ENCODE peak calls at places on chromosomes 3 and 15, in four cellular contexts. D, U, P and E are unnamed samples.

GRCh38 chr3:128438488-128439072 is 28.1 kb downstream of the DNAJB8 start:
- DNase-seq in P (peak), U (peak), D (no peak), E (no peak)

GRCh38 chr3:155805204-155805801 is 775 bp downstream of the C3orf33 start:
- DNase-seq in U (peak), P (no peak), D (no peak), E (peak)

GRCh38 chr3:179015551-179016020 is 56.0 kb downstream of the ZMAT3 start:
- DNase-seq in U (peak), P (peak), D (peak), E (peak)

GRCh38 chr3:183515968-183516851 is 39.3 kb downstream of the KLHL6 start:
- DNase-seq in P (no peak), U (no peak), D (peak), E (no peak)

GRCh38 chr3:9347887-9348286 is 15.0 kb upstream of the THUMPD3 start:
- DNase-seq in D (no peak), P (no peak), U (no peak), E (no peak)

GRCh38 chr3:76912966-76913365 is 126.9 kb upstream of the ROBO2 start:
- DNase-seq in P (no peak), D (no peak), U (no peak), E (no peak)

GRCh38 chr3:156389151-156389760 is 165.7 kb downstream of the SSR3 start:
- DNase-seq in D (no peak), P (no peak), U (no peak), E (no peak)

GRCh38 chr3:30613135-30613825 is 6.9 kb downstream of the TGFBR2 start:
- DNase-seq in U (no peak), P (no peak), D (no peak), E (no peak)

GRCh38 chr3:67739851-67740250 is 85.4 kb upstream of the SUCLG2 start:
- DNase-seq in P (no peak), D (no peak), U (no peak), E (no peak)
- TF ChIP-seq ZBTB33 in P (no peak), D (no peak), U (no peak), E (no peak)

GRCh38 chr3:152218604-152219003 is 50.1 kb upstream of the MBNL1 start:
- DNase-seq in U (no peak), D (no peak), P (no peak), E (no peak)

GRCh38 chr3:152219769-152220255 is 48.9 kb upstream of the MBNL1 start:
- DNase-seq in D (no peak), P (no peak), U (no peak), E (no peak)

GRCh38 chr3:152219225-152219624 is 49.5 kb upstream of the MBNL1 start:
- DNase-seq in U (no peak), D (no peak), P (no peak), E (no peak)

GRCh38 chr3:152225176-152225575 is 43.6 kb upstream of the MBNL1 start:
- DNase-seq in U (no peak), D (no peak), P (no peak), E (no peak)

DNA sequence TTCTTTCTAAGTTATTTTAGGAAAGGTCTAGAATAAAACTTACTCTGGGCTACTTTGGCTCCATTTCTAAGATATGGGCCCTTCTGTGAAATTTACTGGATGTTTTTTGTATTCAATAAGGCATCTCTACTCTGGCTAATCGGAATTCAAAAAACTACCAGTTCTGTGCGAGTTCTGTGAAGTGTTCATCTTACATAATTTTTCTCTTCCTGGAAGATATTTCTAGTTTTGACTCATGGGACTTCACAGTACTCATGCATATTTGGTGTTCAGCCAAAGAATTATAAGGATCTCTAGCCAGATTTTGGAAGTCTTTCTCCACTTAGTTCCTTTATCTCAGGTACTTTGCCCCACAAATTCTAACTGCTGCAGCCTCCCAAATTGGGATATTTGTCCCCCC is 46.4 kb upstream of the MBNL1 start:
- DNase-seq in D (no peak), P (no peak), U (no peak), E (no peak)
- TF ChIP-seq ZBTB33 in D (no peak), P (no peak), U (no peak), E (no peak)

GRCh38 chr3:44624696-44625528 is at the start of gene ZNF197:
- DNase-seq in D (peak), U (peak), P (peak), E (peak)
- TF ChIP-seq ZBTB33 in D (no peak), U (no peak), P (peak), E (no peak)

DNA sequence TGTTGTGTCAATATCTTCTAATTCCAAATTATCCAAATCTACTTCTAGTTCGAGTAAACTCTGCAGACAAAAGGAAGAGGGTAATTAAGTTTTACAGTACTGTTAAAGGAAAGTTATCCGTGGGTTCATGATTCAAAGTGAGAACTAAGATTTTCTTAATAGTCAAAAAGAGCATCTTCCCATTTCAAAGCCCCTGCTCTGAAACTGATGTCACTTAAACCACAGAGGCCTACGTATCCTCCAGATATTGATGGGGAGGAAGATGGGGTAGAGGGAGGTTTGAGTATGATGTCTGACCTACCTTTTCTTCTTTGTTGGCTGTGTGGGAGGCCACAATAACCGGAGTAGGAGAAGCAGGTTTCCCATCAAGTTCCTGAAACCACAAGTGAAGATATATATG is 14.1 kb downstream of the MRPS22 start:
- DNase-seq in U (no peak), D (peak), P (no peak), E (no peak)
- TF ChIP-seq ZBTB33 in U (no peak), D (no peak), P (no peak), E (no peak)

GRCh38 chr3:57746156-57747125 is 9.7 kb upstream of the SLMAP start:
- DNase-seq in P (no peak), U (no peak), D (no peak), E (no peak)
- TF ChIP-seq ZBTB33 in P (no peak), U (no peak), D (no peak), E (no peak)

GRCh38 chr15:73867956-73868355 is 5.4 kb upstream of the TBC1D21 start:
- DNase-seq in U (no peak), D (no peak), P (no peak), E (no peak)

GRCh38 chr15:73865904-73866303 is 7.5 kb upstream of the TBC1D21 start:
- DNase-seq in D (no peak), U (no peak), P (no peak), E (no peak)

GRCh38 chr15:73866481-73866880 is 6.9 kb upstream of the TBC1D21 start:
- DNase-seq in U (no peak), D (no peak), P (no peak), E (no peak)

GRCh38 chr15:73867426-73867825 is 5.9 kb upstream of the TBC1D21 start:
- DNase-seq in P (no peak), U (no peak), D (no peak), E (no peak)

GRCh38 chr15:73866881-73867410 is 6.4 kb upstream of the TBC1D21 start:
- DNase-seq in P (no peak), U (peak), D (no peak), E (no peak)
- TF ChIP-seq ZBTB33 in P (no peak), U (no peak), D (no peak), E (no peak)

GRCh38 chr3:43236008-43236407 is 50.3 kb upstream of the SNRK start:
- DNase-seq in D (no peak), U (no peak), P (no peak), E (no peak)

GRCh38 chr3:43233062-43233461 is 53.3 kb upstream of the SNRK start:
- DNase-seq in P (no peak), U (no peak), D (no peak), E (no peak)

DNA sequence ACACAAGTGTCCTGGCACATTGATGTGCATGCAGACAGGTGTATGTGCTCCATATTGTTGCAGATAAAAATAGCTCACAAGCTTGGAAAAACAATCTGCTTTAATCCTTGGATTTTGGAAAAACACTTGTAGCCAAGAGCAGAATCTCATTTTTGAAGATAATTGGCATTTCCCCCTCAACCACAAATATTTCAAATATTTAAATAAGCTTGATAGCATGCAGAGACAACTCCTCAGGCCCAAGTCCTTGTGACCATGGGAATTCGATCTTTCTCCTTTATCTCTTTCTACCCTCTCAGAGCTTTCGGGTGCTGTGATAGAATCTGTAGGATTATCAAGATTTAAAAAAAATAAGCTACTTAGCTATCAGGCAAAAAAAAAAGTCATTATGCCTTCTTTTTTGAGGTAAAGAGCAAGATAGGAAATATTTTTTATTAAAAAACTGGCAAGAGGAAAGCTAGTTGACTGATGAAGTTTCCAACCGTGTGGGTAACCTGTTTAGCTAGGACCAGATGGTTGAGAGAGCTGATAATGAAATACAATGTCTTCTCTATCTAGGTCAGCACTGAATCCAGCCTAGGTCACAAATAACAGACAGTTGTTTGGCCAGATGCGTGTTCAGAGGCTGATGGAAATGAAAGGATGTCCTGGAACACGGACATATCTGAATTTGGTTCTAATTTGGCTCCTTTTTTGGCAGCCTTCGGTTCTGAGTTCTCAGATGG is 54.9 kb upstream of the SNRK start:
- DNase-seq in P (no peak), U (no peak), D (no peak), E (no peak)
- TF ChIP-seq ZBTB33 in P (no peak), U (no peak), D (no peak), E (no peak)

GRCh38 chr3:177336841-177337430 is 139.7 kb upstream of the TBL1XR1 start:
- DNase-seq in D (no peak), U (no peak), P (no peak), E (no peak)

GRCh38 chr3:177340243-177340830 is 143.1 kb upstream of the TBL1XR1 start:
- DNase-seq in D (no peak), U (no peak), P (no peak), E (no peak)

GRCh38 chr3:177335728-177336127 is 138.4 kb upstream of the TBL1XR1 start:
- DNase-seq in D (no peak), P (no peak), U (no peak), E (no peak)

GRCh38 chr3:177338697-177339219 is 141.5 kb upstream of the TBL1XR1 start:
- DNase-seq in U (peak), P (no peak), D (no peak), E (no peak)

GRCh38 chr3:177337548-177338331 is 140.5 kb upstream of the TBL1XR1 start:
- DNase-seq in D (peak), U (no peak), P (no peak), E (no peak)
- TF ChIP-seq ZBTB33 in D (no peak), U (peak), P (no peak), E (no peak)

DNA sequence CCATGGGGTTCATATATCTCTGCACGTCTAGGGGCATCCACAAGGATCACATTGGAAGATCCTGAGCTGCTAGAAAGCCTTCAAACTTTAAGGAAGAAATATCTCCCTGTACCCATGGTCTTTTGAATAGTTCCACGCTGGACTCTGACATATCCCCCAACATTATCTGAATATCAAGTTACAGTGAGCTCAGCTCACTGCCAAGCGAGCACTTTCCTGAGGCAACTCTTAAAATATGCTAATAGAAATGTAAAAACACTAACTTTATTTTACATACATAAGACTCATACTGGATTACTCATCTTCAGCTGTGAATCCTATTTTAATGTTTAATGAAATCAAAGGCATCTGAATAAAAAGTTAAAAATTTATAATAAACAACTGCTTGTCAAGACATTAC is 420.2 kb upstream of the CCDC54 start:
- DNase-seq in D (no peak), U (no peak), P (no peak), E (no peak)
- TF ChIP-seq ZBTB33 in D (no peak), U (no peak), P (no peak), E (no peak)

DNA sequence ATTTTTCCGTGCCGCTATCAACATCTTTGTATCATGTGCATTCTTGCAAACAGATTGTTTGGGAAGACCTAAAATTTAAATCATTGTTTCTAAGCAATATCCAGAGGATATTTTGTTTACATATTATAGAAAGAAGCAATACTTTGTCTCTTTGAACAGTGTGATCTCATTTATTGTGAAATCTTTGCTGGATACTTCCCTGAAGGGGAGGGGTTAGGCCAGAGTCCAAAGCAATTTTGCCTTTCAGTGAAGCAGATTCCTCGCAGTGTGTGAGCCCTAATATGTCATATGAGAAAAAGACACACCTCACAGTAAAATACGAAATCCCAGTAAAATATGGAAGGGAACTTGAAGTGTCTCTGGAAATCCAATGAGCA is 158.7 kb upstream of the SLCO3A1 start:
- DNase-seq in D (no peak), P (peak), U (no peak), E (no peak)
- TF ChIP-seq ZBTB33 in D (no peak), P (no peak), U (no peak), E (no peak)